ENCODE peak calls at places on chromosomes 5 and 9, in seven cellular contexts. B is ecto neural progenitor cell, D is body of pancreas, Y is uterus, Z is OCI-LY7, A is NCI-H345, W is posterior cingulate gyrus. O is an unnamed sample.

GRCh38 chr5:66757219-66757833 is 161.1 kb downstream of the MAST4 start:
- DNase-seq in B (no peak), D (peak), Y (peak), Z (peak), A (peak), W (peak), O (no peak)

GRCh38 chr9:77512876-77513275 is 135.2 kb downstream of the GNA14 start:
- DNase-seq in B (no peak), D (no peak), Y (no peak), Z (no peak), A (peak), W (no peak), O (no peak)

GRCh38 chr9:101587644-101588043 is 7.1 kb downstream of the PPP3R2 start:
- DNase-seq in B (no peak), D (no peak), Y (no peak), Z (no peak), A (no peak), W (no peak), O (no peak)

GRCh38 chr5:82494942-82495341 is 216.8 kb upstream of the RPS23 start:
- DNase-seq in B (no peak), D (no peak), Y (no peak), Z (no peak), A (no peak), W (no peak), O (no peak)

GRCh38 chr5:31049933-31050704 is 143.4 kb upstream of the CDH6 start:
- DNase-seq in B (no peak), D (no peak), Y (no peak), Z (no peak), A (peak), W (no peak), O (no peak)

GRCh38 chr5:41788800-41789395 is 81.3 kb downstream of the OXCT1 start:
- DNase-seq in B (no peak), D (no peak), Y (no peak), Z (no peak), A (no peak), W (no peak), O (no peak)

GRCh38 chr9:83012578-83013260 is 50.2 kb downstream of the RASEF start:
- DNase-seq in B (no peak), D (no peak), Y (no peak), Z (no peak), A (no peak), W (no peak), O (no peak)

GRCh38 chr5:177111720-177112394 is 21.7 kb upstream of the NSD1 start:
- DNase-seq in B (peak), D (peak), Y (peak), Z (peak), A (peak), W (peak), O (no peak)